ENCODE peak calls at places on chromosomes 4 and X, in ten cellular contexts. One of them, this sample, is unnamed.

GRCh38 chrX:5998901-5999300 is 229.8 kb downstream of the NLGN4X start:
- DNase-seq in ACHN: no peak
- DNase-seq in progenitor cell of endocrine pancreas: no peak
- DNase-seq in AG09319: no peak
- DNase-seq in SK-N-SH: no peak
- DNase-seq in choroid plexus epithelial cell: no peak
- DNase-seq in NCI-H2171: no peak
- DNase-seq in mucosa of descending colon: no peak
- DNase-seq in T-cell: no peak
- DNase-seq in A172: no peak
- DNase-seq in this sample: no peak

GRCh38 chr4:77859256-77859655 is 3.4 kb upstream of the MRPL1 start:
- DNase-seq in mucosa of descending colon: no peak
- DNase-seq in choroid plexus epithelial cell: no peak
- DNase-seq in progenitor cell of endocrine pancreas: no peak
- DNase-seq in SK-N-SH: no peak
- DNase-seq in ACHN: no peak
- DNase-seq in A172: no peak
- DNase-seq in T-cell: no peak
- DNase-seq in NCI-H2171: no peak
- DNase-seq in AG09319: no peak
- DNase-seq in this sample: no peak

GRCh38 chr4:22480928-22481327 is 34.9 kb downstream of the ADGRA3 start:
- DNase-seq in SK-N-SH: no peak
- DNase-seq in NCI-H2171: no peak
- DNase-seq in mucosa of descending colon: no peak
- DNase-seq in ACHN: no peak
- DNase-seq in T-cell: no peak
- DNase-seq in progenitor cell of endocrine pancreas: no peak
- DNase-seq in AG09319: no peak
- DNase-seq in choroid plexus epithelial cell: no peak
- DNase-seq in A172: no peak
- DNase-seq in this sample: no peak

GRCh38 chr4:41177016-41177415 is 37.3 kb downstream of the APBB2 start:
- DNase-seq in AG09319: no peak
- DNase-seq in mucosa of descending colon: no peak
- DNase-seq in progenitor cell of endocrine pancreas: no peak
- DNase-seq in A172: peak
- DNase-seq in SK-N-SH: no peak
- DNase-seq in ACHN: peak
- DNase-seq in choroid plexus epithelial cell: peak
- DNase-seq in NCI-H2171: no peak
- DNase-seq in T-cell: no peak
- DNase-seq in this sample: peak

GRCh38 chr4:184763150-184763780 is 29.4 kb upstream of the CENPU start:
- DNase-seq in ACHN: no peak
- DNase-seq in AG09319: no peak
- DNase-seq in T-cell: no peak
- DNase-seq in choroid plexus epithelial cell: no peak
- DNase-seq in SK-N-SH: no peak
- DNase-seq in NCI-H2171: no peak
- DNase-seq in progenitor cell of endocrine pancreas: no peak
- DNase-seq in A172: no peak
- DNase-seq in mucosa of descending colon: no peak
- DNase-seq in this sample: no peak

GRCh38 chrX:48883729-48884128 is 13.8 kb downstream of the TIMM17B start:
- DNase-seq in mucosa of descending colon: no peak
- DNase-seq in NCI-H2171: peak
- DNase-seq in SK-N-SH: peak
- DNase-seq in choroid plexus epithelial cell: peak
- DNase-seq in A172: no peak
- DNase-seq in AG09319: no peak
- DNase-seq in progenitor cell of endocrine pancreas: no peak
- DNase-seq in T-cell: no peak
- DNase-seq in ACHN: no peak
- DNase-seq in this sample: no peak

GRCh38 chr4:105555409-105555808 is 3.0 kb downstream of the ARHGEF38 start:
- DNase-seq in choroid plexus epithelial cell: no peak
- DNase-seq in ACHN: no peak
- DNase-seq in AG09319: no peak
- DNase-seq in progenitor cell of endocrine pancreas: no peak
- DNase-seq in mucosa of descending colon: no peak
- DNase-seq in T-cell: no peak
- DNase-seq in A172: no peak
- DNase-seq in SK-N-SH: no peak
- DNase-seq in NCI-H2171: no peak
- DNase-seq in this sample: no peak

GRCh38 chrX:15340867-15341266 is 5.5 kb upstream of the PIGA start:
- DNase-seq in progenitor cell of endocrine pancreas: no peak
- DNase-seq in T-cell: no peak
- DNase-seq in A172: no peak
- DNase-seq in ACHN: no peak
- DNase-seq in mucosa of descending colon: no peak
- DNase-seq in AG09319: no peak
- DNase-seq in choroid plexus epithelial cell: no peak
- DNase-seq in SK-N-SH: no peak
- DNase-seq in NCI-H2171: no peak
- DNase-seq in this sample: no peak

GRCh38 chrX:19544693-19545305 is 29.5 kb upstream of the MAP3K15 start:
- DNase-seq in choroid plexus epithelial cell: peak
- DNase-seq in ACHN: peak
- DNase-seq in NCI-H2171: no peak
- DNase-seq in T-cell: peak
- DNase-seq in SK-N-SH: peak
- DNase-seq in progenitor cell of endocrine pancreas: no peak
- DNase-seq in AG09319: peak
- DNase-seq in A172: peak
- DNase-seq in mucosa of descending colon: no peak
- DNase-seq in this sample: no peak

GRCh38 chr4:26034849-26035248 is 120.8 kb downstream of the SMIM20 start:
- DNase-seq in AG09319: no peak
- DNase-seq in ACHN: no peak
- DNase-seq in SK-N-SH: no peak
- DNase-seq in T-cell: no peak
- DNase-seq in progenitor cell of endocrine pancreas: no peak
- DNase-seq in A172: no peak
- DNase-seq in mucosa of descending colon: no peak
- DNase-seq in choroid plexus epithelial cell: no peak
- DNase-seq in NCI-H2171: no peak
- DNase-seq in this sample: no peak

GRCh38 chrX:134622813-134623185 is 35.5 kb downstream of the PLAC1 start:
- DNase-seq in mucosa of descending colon: no peak
- DNase-seq in AG09319: no peak
- DNase-seq in NCI-H2171: no peak
- DNase-seq in choroid plexus epithelial cell: peak
- DNase-seq in A172: no peak
- DNase-seq in progenitor cell of endocrine pancreas: no peak
- DNase-seq in ACHN: no peak
- DNase-seq in T-cell: no peak
- DNase-seq in SK-N-SH: no peak
- DNase-seq in this sample: no peak

GRCh38 chr4:34105311-34105710 is 2139.0 kb downstream of the ARAP2 start:
- DNase-seq in progenitor cell of endocrine pancreas: no peak
- DNase-seq in mucosa of descending colon: no peak
- DNase-seq in choroid plexus epithelial cell: peak
- DNase-seq in NCI-H2171: no peak
- DNase-seq in A172: no peak
- DNase-seq in T-cell: no peak
- DNase-seq in ACHN: no peak
- DNase-seq in SK-N-SH: no peak
- DNase-seq in AG09319: no peak
- DNase-seq in this sample: peak

GRCh38 chr4:124783847-124784246 is 71.3 kb upstream of the ANKRD50 start:
- DNase-seq in NCI-H2171: no peak
- DNase-seq in mucosa of descending colon: no peak
- DNase-seq in ACHN: no peak
- DNase-seq in AG09319: no peak
- DNase-seq in SK-N-SH: no peak
- DNase-seq in progenitor cell of endocrine pancreas: no peak
- DNase-seq in choroid plexus epithelial cell: peak
- DNase-seq in A172: no peak
- DNase-seq in T-cell: no peak
- DNase-seq in this sample: no peak

GRCh38 chr4:173442223-173442932 is 43.5 kb upstream of the SCRG1 start:
- DNase-seq in T-cell: no peak
- DNase-seq in AG09319: no peak
- DNase-seq in mucosa of descending colon: no peak
- DNase-seq in progenitor cell of endocrine pancreas: no peak
- DNase-seq in ACHN: no peak
- DNase-seq in A172: no peak
- DNase-seq in SK-N-SH: no peak
- DNase-seq in choroid plexus epithelial cell: no peak
- DNase-seq in NCI-H2171: no peak
- DNase-seq in this sample: no peak

GRCh38 chrX:15524417-15524816 is 23.8 kb downstream of the BMX start:
- DNase-seq in ACHN: peak
- DNase-seq in NCI-H2171: no peak
- DNase-seq in progenitor cell of endocrine pancreas: no peak
- DNase-seq in mucosa of descending colon: no peak
- DNase-seq in AG09319: no peak
- DNase-seq in A172: peak
- DNase-seq in SK-N-SH: no peak
- DNase-seq in T-cell: no peak
- DNase-seq in choroid plexus epithelial cell: peak
- DNase-seq in this sample: peak

GRCh38 chr4:7436256-7436655 is 1.5 kb upstream of the PSAPL1 start:
- DNase-seq in T-cell: no peak
- DNase-seq in choroid plexus epithelial cell: no peak
- DNase-seq in A172: no peak
- DNase-seq in mucosa of descending colon: no peak
- DNase-seq in AG09319: no peak
- DNase-seq in SK-N-SH: no peak
- DNase-seq in progenitor cell of endocrine pancreas: no peak
- DNase-seq in ACHN: no peak
- DNase-seq in NCI-H2171: no peak
- DNase-seq in this sample: no peak

GRCh38 chr4:10117424-10118354 is 1.1 kb upstream of the WDR1 start:
- DNase-seq in T-cell: peak
- DNase-seq in progenitor cell of endocrine pancreas: no peak
- DNase-seq in AG09319: no peak
- DNase-seq in choroid plexus epithelial cell: peak
- DNase-seq in NCI-H2171: no peak
- DNase-seq in SK-N-SH: no peak
- DNase-seq in ACHN: peak
- DNase-seq in A172: no peak
- DNase-seq in mucosa of descending colon: no peak
- DNase-seq in this sample: no peak

GRCh38 chr4:153816542-153816941 is 27.7 kb upstream of the SFRP2 start:
- DNase-seq in SK-N-SH: no peak
- DNase-seq in progenitor cell of endocrine pancreas: no peak
- DNase-seq in NCI-H2171: no peak
- DNase-seq in mucosa of descending colon: no peak
- DNase-seq in ACHN: no peak
- DNase-seq in A172: no peak
- DNase-seq in AG09319: no peak
- DNase-seq in choroid plexus epithelial cell: no peak
- DNase-seq in T-cell: no peak
- DNase-seq in this sample: no peak

GRCh38 chr4:151184523-151185458 is 85.4 kb downstream of the RPS3A start:
- DNase-seq in SK-N-SH: no peak
- DNase-seq in ACHN: peak
- DNase-seq in progenitor cell of endocrine pancreas: no peak
- DNase-seq in AG09319: no peak
- DNase-seq in NCI-H2171: no peak
- DNase-seq in mucosa of descending colon: no peak
- DNase-seq in choroid plexus epithelial cell: peak
- DNase-seq in T-cell: no peak
- DNase-seq in A172: no peak
- DNase-seq in this sample: peak

GRCh38 chrX:55487143-55487542 is 2.5 kb downstream of the USP51 start:
- DNase-seq in progenitor cell of endocrine pancreas: no peak
- DNase-seq in SK-N-SH: no peak
- DNase-seq in T-cell: no peak
- DNase-seq in choroid plexus epithelial cell: no peak
- DNase-seq in mucosa of descending colon: no peak
- DNase-seq in ACHN: no peak
- DNase-seq in AG09319: no peak
- DNase-seq in A172: no peak
- DNase-seq in NCI-H2171: no peak
- DNase-seq in this sample: no peak

GRCh38 chr4:136664988-136665387 is 867.3 kb downstream of the PCDH18 start:
- DNase-seq in SK-N-SH: no peak
- DNase-seq in NCI-H2171: no peak
- DNase-seq in choroid plexus epithelial cell: peak
- DNase-seq in mucosa of descending colon: no peak
- DNase-seq in AG09319: no peak
- DNase-seq in T-cell: no peak
- DNase-seq in A172: no peak
- DNase-seq in ACHN: no peak
- DNase-seq in progenitor cell of endocrine pancreas: no peak
- DNase-seq in this sample: no peak

GRCh38 chrX:130295519-130296314 is 27.0 kb upstream of the ZNF280C start:
- DNase-seq in A172: no peak
- DNase-seq in ACHN: no peak
- DNase-seq in choroid plexus epithelial cell: peak
- DNase-seq in T-cell: no peak
- DNase-seq in progenitor cell of endocrine pancreas: no peak
- DNase-seq in mucosa of descending colon: no peak
- DNase-seq in NCI-H2171: no peak
- DNase-seq in AG09319: no peak
- DNase-seq in SK-N-SH: no peak
- DNase-seq in this sample: peak

GRCh38 chr4:4714330-4714729 is 145.1 kb upstream of the MSX1 start:
- DNase-seq in A172: peak
- DNase-seq in mucosa of descending colon: no peak
- DNase-seq in choroid plexus epithelial cell: peak
- DNase-seq in NCI-H2171: no peak
- DNase-seq in progenitor cell of endocrine pancreas: no peak
- DNase-seq in T-cell: no peak
- DNase-seq in ACHN: no peak
- DNase-seq in AG09319: no peak
- DNase-seq in SK-N-SH: no peak
- DNase-seq in this sample: peak

This sample was measured in NCI-H226.